ENCODE peak calls at places on chromosomes 3 and 15, in ten cellular contexts. Q, L, R, U, E, M, G, A, X and V are unnamed samples.

GRCh38 chr3:114409291-114409690 is 115.5 kb downstream of the TIGIT start:
- DNase-seq in Q (no peak), L (no peak), R (no peak), U (no peak), E (no peak), M (no peak), G (no peak), A (no peak), X (no peak), V (no peak)

GRCh38 chr15:31001702-31002101 is 10.3 kb upstream of the MTMR10 start:
- DNase-seq in Q (no peak), L (no peak), R (no peak), U (no peak), E (no peak), M (no peak), G (no peak), A (no peak), X (no peak), V (no peak)

GRCh38 chr15:35991386-35991785 is 445.4 kb upstream of the DPH6 start:
- DNase-seq in Q (no peak), L (no peak), R (no peak), U (no peak), E (no peak), M (no peak), G (no peak), A (no peak), X (no peak), V (no peak)

GRCh38 chr15:66718220-66718988 is 16.4 kb downstream of the SMAD6 start:
- DNase-seq in Q (no peak), L (no peak), R (no peak), U (no peak), E (no peak), M (no peak), G (no peak), A (no peak), X (no peak), V (no peak)

GRCh38 chr15:86347245-86347644 is 267.6 kb downstream of the AGBL1 start:
- DNase-seq in Q (no peak), L (no peak), R (no peak), U (no peak), E (no peak), M (no peak), G (no peak), A (no peak), X (no peak), V (no peak)

GRCh38 chr15:58701376-58701775 is 48.1 kb downstream of the ADAM10 start:
- DNase-seq in Q (no peak), L (no peak), R (no peak), U (no peak), E (no peak), M (no peak), G (no peak), A (no peak), X (no peak), V (no peak)

GRCh38 chr15:35880896-35881295 is 334.9 kb upstream of the DPH6 start:
- DNase-seq in Q (no peak), L (no peak), R (no peak), U (no peak), E (no peak), M (no peak), G (no peak), A (no peak), X (no peak), V (no peak)

GRCh38 chr3:126518779-126519177 is 1.2 kb upstream of the UROC1 start:
- DNase-seq in Q (no peak), L (no peak), R (no peak), U (no peak), E (no peak), M (no peak), G (no peak), A (no peak), X (no peak), V (no peak)

GRCh38 chr15:35137175-35137574 is 52.1 kb upstream of the NANOGP8 start:
- DNase-seq in Q (no peak), L (no peak), R (no peak), U (no peak), E (no peak), M (no peak), G (no peak), A (no peak), X (no peak), V (no peak)

GRCh38 chr15:55789066-55789660 is 46.2 kb upstream of the PRTG start:
- DNase-seq in Q (peak; percentile 23), L (peak; percentile 4), R (peak; percentile 67), U (peak; percentile 27), E (peak; percentile 15), M (no peak), G (no peak), A (no peak), X (no peak), V (peak; percentile 9)

GRCh38 chr3:195214381-195214780 is 56.6 kb downstream of the XXYLT1 start:
- DNase-seq in Q (no peak), L (no peak), R (no peak), U (no peak), E (no peak), M (no peak), G (no peak), A (no peak), X (no peak), V (no peak)

GRCh38 chr3:94617312-94617711 is 554.5 kb downstream of the NSUN3 start:
- DNase-seq in Q (no peak), L (no peak), R (no peak), U (no peak), E (no peak), M (no peak), G (no peak), A (no peak), X (no peak), V (no peak)

GRCh38 chr3:10600159-10601125 is 95.1 kb upstream of the ATP2B2 start:
- DNase-seq in Q (no peak), L (no peak), R (no peak), U (no peak), E (no peak), M (no peak), G (no peak), A (no peak), X (no peak), V (no peak)

GRCh38 chr15:99986297-99987118 is 253.3 kb upstream of the LYSMD4 start:
- DNase-seq in Q (no peak), L (no peak), R (no peak), U (no peak), E (no peak), M (no peak), G (no peak), A (no peak), X (no peak), V (no peak)

GRCh38 chr3:197682713-197683112 is 54.0 kb downstream of the RUBCN start:
- DNase-seq in Q (no peak), L (no peak), R (no peak), U (no peak), E (peak; percentile 46), M (no peak), G (no peak), A (no peak), X (no peak), V (no peak)